ENCODE peak calls at places on chromosomes 11 and 22, in nine cellular contexts. S is IMR-90, D is foreskin fibroblast, N is AG10803, V is sigmoid colon, X is kidney epithelial cell, L is brain microvascular endothelial cell, K is AG04450, J is upper lobe of right lung. C is an unnamed sample.

GRCh38 chr11:3095712-3096361 is 38.6 kb upstream of the CARS1 start:
- DNase-seq in V (peak), S (peak), K (peak), J (peak), X (no peak), L (peak), N (peak), D (peak), C (peak)

GRCh38 chr11:66288138-66288865 is 641 bp downstream of the YIF1A start:
- DNase-seq in D (no peak), K (no peak), J (no peak), N (no peak), S (no peak), L (no peak), X (no peak), V (peak), C (peak)

GRCh38 chr11:76850815-76851214 is 9.9 kb upstream of the ACER3 start:
- DNase-seq in D (peak), V (no peak), S (no peak), X (no peak), L (no peak), N (peak), J (no peak), K (no peak), C (peak)

GRCh38 chr22:48717076-48717810 is 1110.4 kb downstream of the BRD1 start:
- DNase-seq in J (peak), K (no peak), D (no peak), V (peak), X (no peak), L (no peak), S (no peak), N (no peak), C (no peak)

GRCh38 chr11:27356624-27357222 is 6.3 kb downstream of the CCDC34 start:
- DNase-seq in J (no peak), D (no peak), S (no peak), K (no peak), L (no peak), V (no peak), X (no peak), N (no peak), C (no peak)

GRCh38 chr22:44676441-44677298 is 25.3 kb upstream of the PRR5 start:
- DNase-seq in D (peak), S (peak), N (no peak), J (no peak), X (no peak), K (no peak), L (no peak), V (no peak), C (no peak)

GRCh38 chr11:132858203-132858602 is 674.1 kb downstream of the OPCML start:
- DNase-seq in D (peak), V (no peak), L (peak), N (peak), X (no peak), J (no peak), S (peak), K (peak), C (peak)

GRCh38 chr22:18031670-18032454 is 7.5 kb upstream of the MICAL3 start:
- DNase-seq in N (peak), S (peak), X (peak), J (no peak), K (peak), V (peak), D (peak), L (peak), C (peak)

GRCh38 chr11:6570691-6571427 is 32.6 kb downstream of the RRP8 start:
- DNase-seq in K (no peak), S (no peak), J (no peak), V (no peak), L (no peak), N (no peak), D (no peak), X (no peak), C (no peak)

GRCh38 chr11:106668147-106668546 is 350.1 kb downstream of the GUCY1A2 start:
- DNase-seq in J (no peak), X (no peak), D (peak), L (peak), K (peak), S (peak), V (no peak), N (no peak), C (peak)

GRCh38 chr11:70176940-70177689 is 26.0 kb upstream of the FADD start:
- DNase-seq in L (no peak), N (no peak), D (no peak), X (no peak), J (no peak), V (no peak), S (no peak), K (no peak), C (peak)

GRCh38 chr11:115324569-115325432 is 179.4 kb downstream of the CADM1 start:
- DNase-seq in V (no peak), L (peak), K (peak), J (no peak), N (peak), S (peak), X (peak), D (peak), C (peak)

GRCh38 chr11:13939952-13940610 is 22.4 kb upstream of the SPON1 start:
- DNase-seq in N (peak), V (no peak), S (no peak), X (no peak), J (no peak), D (peak), K (no peak), L (no peak), C (no peak)

GRCh38 chr11:27358306-27358705 is 4.7 kb downstream of the CCDC34 start:
- DNase-seq in V (no peak), N (peak), X (no peak), D (peak), S (no peak), L (no peak), J (no peak), K (no peak), C (peak)

GRCh38 chr22:26550498-26551033 is 38.3 kb upstream of the TFIP11 start:
- DNase-seq in L (peak), S (peak), N (peak), K (peak), X (peak), D (peak), J (peak), V (no peak), C (peak)

GRCh38 chr22:30079952-30080533 is at the start of gene HORMAD2:
- DNase-seq in X (peak), J (peak), V (no peak), L (peak), S (no peak), K (no peak), D (peak), N (peak), C (peak)

GRCh38 chr22:46087816-46088277 is 62.5 kb upstream of the PPARA start:
- DNase-seq in X (no peak), V (peak), S (peak), J (peak), N (peak), L (peak), D (peak), K (peak), C (peak)

GRCh38 chr22:29782061-29782845 is 15.1 kb downstream of the UQCR10 start:
- DNase-seq in V (no peak), X (no peak), K (no peak), L (no peak), N (peak), J (peak), D (peak), S (peak), C (peak)

GRCh38 chr22:38104084-38104483 is 6.4 kb downstream of the BAIAP2L2 start:
- DNase-seq in L (peak), K (no peak), S (peak), N (no peak), X (no peak), D (peak), J (no peak), V (no peak), C (peak)
- TF ChIP-seq CTCF in L (peak), K (peak), S (peak), N (peak), X (peak), D (peak), J (peak), V (peak), C (peak)

DNA sequence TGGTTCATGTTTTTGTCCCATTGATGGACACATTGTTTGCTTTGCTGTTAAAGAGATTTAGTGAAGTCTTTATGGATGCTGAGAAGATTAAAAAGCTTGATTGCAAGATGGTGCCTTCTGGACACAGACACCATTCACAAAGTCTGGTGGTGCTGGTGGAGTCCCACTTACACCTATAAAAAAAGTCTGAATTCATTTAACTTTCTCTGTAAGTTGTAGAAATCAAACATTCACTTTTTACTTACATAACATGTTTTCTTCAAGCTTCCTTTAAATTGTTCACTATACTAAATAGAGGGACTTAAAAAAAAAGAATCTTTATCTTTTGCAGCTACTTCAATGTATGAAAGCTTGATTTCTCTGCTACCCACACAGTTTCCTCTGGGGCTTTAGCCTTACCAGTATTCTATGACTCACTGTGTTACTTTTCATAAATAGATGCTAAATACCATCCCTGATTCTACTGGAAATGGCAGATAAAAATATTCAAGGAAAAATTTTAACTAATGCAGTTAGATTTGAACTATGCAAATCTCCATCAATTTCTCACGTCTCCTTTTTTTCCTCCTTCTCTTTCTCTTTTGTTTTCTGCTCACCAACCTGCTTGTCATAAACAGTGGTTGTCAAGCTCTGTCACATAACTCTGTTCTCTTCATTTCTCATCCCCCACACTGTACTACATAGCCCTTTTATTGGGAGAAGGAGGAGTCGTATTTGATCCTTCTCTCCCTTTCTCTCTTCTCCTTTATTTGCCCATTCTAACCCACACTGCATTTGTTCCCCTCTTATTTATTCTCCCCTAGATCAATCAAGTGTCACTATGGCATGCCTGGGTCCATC is 89.7 kb downstream of the FAM76B start:
- DNase-seq in J (no peak), L (no peak), S (peak), D (peak), V (no peak), N (peak), K (no peak), X (no peak), C (peak)
- H3K4me3 ChIP-seq in J (no peak), L (no peak), S (no peak), D (no peak), V (no peak), N (no peak), K (no peak), X (no peak), C (no peak)

GRCh38 chr11:129997513-129997912 is 5.1 kb downstream of the PRDM10 start:
- DNase-seq in J (no peak), V (no peak), K (no peak), X (no peak), N (no peak), L (no peak), D (no peak), S (no peak), C (no peak)

GRCh38 chr11:129998107-129998506 is 4.5 kb downstream of the PRDM10 start:
- DNase-seq in V (no peak), S (no peak), X (no peak), J (no peak), L (no peak), K (no peak), D (no peak), N (no peak), C (no peak)

GRCh38 chr11:129995163-129995562 is 7.5 kb downstream of the PRDM10 start:
- DNase-seq in N (no peak), S (no peak), J (no peak), X (no peak), K (no peak), V (no peak), L (no peak), D (no peak), C (no peak)

GRCh38 chr11:129998905-129999304 is 3.7 kb downstream of the PRDM10 start:
- DNase-seq in N (no peak), L (no peak), S (no peak), V (no peak), X (no peak), K (no peak), D (no peak), J (no peak), C (no peak)

DNA sequence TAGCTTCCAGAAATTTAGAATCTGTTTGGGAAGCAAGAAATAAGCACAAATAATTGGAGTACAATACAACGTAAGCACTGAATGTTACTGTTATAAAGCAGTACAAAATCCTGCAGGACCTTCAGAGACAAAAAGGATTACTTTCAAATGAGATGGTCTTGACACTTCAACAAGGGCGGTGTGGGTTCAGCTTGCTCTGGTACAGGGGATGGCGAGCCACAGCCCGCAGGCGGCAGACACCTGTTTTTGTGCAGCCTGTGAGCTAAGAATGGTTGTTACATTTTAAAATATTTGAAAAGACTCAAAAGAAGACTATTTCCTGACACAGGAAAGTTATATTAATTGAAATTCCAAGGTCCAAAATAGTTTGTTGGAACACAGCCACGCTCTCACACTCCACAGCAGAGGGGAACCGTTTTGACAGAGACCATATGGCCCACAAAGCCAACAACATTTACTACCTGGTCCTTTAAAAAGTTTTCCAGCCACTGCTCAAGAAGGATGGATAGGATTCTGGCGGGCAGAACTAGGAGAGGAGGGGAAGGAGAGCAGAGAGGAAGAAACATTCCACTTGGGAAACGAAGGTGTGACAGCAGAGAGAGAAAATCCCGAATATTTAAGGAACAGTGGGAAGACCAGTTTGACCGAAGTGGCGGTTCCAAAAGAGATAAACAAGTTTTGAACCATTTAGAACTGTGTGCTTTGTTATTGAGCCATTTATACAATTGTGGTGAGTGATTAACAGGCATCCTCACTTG is 6.3 kb downstream of the PRDM10 start:
- DNase-seq in N (no peak), S (no peak), X (no peak), D (no peak), J (no peak), V (peak), K (no peak), L (no peak), C (no peak)
- TF ChIP-seq CTCF in N (no peak), S (no peak), X (no peak), D (no peak), J (no peak), V (no peak), K (no peak), L (no peak), C (no peak)

GRCh38 chr11:64762277-64762915 is 2.6 kb upstream of the PYGM start:
- DNase-seq in K (no peak), S (no peak), X (peak), D (no peak), L (no peak), V (peak), N (no peak), J (peak), C (no peak)
- H3K4me3 ChIP-seq in K (no peak), S (no peak), X (no peak), D (no peak), L (no peak), V (no peak), N (no peak), J (no peak), C (no peak)

DNA sequence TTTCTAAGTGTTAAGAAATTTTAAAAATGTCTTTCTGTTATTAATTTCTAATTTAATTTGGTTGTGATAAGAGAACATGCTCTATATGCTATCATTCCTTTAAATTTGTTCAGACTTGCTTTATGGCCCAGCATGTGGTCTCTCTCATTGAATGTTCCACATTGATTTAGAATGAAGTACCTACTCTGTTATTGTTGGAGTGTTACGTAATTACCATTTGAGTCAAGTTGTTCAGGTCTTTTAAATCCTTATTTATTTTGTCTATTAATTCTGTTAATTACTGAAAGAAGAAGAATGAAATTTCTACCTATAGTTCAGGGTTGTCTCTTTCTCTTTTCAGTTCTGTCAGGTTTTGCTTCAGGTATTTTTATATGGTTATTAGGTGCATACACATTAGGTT is 57.0 kb downstream of the PRMT3 start:
- DNase-seq in J (no peak), D (no peak), S (no peak), K (no peak), V (no peak), N (no peak), L (no peak), X (no peak), C (peak)
- TF ChIP-seq CTCF in J (no peak), D (no peak), S (no peak), K (no peak), V (no peak), N (no peak), L (no peak), X (no peak), C (no peak)

GRCh38 chr11:1772270-1773130 is 8.8 kb upstream of the CTSD start:
- DNase-seq in L (peak), J (peak), K (peak), V (peak), D (peak), S (peak), N (peak), X (peak), C (peak)
- H3K4me3 ChIP-seq in L (peak), J (no peak), K (peak), V (no peak), D (no peak), S (peak), N (no peak), X (no peak), C (peak)

GRCh38 chr11:58060939-58061672 is 30.4 kb downstream of the OR6Q1 start:
- DNase-seq in N (peak), K (no peak), D (no peak), S (peak), X (no peak), V (no peak), L (no peak), J (no peak), C (no peak)
- TF ChIP-seq CTCF in N (peak), K (peak), D (no peak), S (peak), X (peak), V (no peak), L (peak), J (no peak), C (no peak)

GRCh38 chr11:33802414-33802950 is 28.2 kb upstream of the FBXO3 start:
- DNase-seq in D (peak), X (peak), N (peak), J (no peak), K (peak), L (peak), S (peak), V (peak), C (peak)
- H3K4me3 ChIP-seq in D (peak), X (peak), N (peak), J (peak), K (peak), L (peak), S (peak), V (peak), C (peak)

GRCh38 chr11:87879118-87879517 is 296.1 kb downstream of the RAB38 start:
- DNase-seq in V (no peak), L (peak), S (no peak), D (peak), X (no peak), J (no peak), N (peak), K (no peak), C (peak)

DNA sequence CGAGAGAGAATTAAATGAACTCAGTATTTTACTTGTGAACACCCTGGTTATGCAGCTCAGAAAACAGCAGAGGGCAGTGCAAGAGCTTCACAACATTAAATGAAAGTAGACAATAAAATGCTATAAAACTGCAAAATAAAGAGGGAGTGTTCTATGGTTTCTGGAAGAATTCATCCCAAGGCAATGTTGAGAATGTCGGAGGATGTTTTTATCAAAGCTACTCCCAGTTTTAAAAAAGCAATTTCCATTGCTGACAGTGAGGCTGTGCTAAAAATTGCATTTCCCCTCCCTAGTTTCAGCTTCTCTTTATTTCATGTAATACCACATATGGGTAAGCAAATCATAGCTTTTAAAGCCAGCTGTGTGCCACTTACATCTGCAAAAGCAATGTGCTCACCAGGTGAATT is 296.9 kb downstream of the RAB38 start:
- DNase-seq in X (peak), L (peak), J (no peak), N (peak), K (peak), S (peak), V (no peak), D (peak), C (peak)
- TF ChIP-seq CTCF in X (peak), L (peak), J (peak), N (peak), K (peak), S (peak), V (no peak), D (peak), C (peak)

C was measured in choroid plexus epithelial cell.